ENCODE peak calls at places on chromosomes 16 and 17, in nine cellular contexts. F is skeletal muscle cell; L is left lung; R is activated CD4-positive, alpha-beta memory T cell treated with anti-CD3 and anti-CD28 coated beads, Interleukin-2, amount 10 ng/mL, durations not matched to agents 7 days and 5 days; A is AG08396; K is left ventricle myocardium inferior; W is putamen; Z is GF-D8; M is KG1. N is an unnamed sample.

GRCh38 chr17:74599023-74599399 is 6.9 kb upstream of the CD300LD start:
- DNase-seq in M (no peak), A (no peak), Z (no peak), L (no peak), R (no peak), K (no peak), W (peak), F (no peak), N (peak)

GRCh38 chr16:88761143-88761534 is 23.9 kb downstream of the PIEZO1 start:
- DNase-seq in R (no peak), A (no peak), L (no peak), F (no peak), K (no peak), Z (no peak), W (no peak), M (no peak), N (no peak)

GRCh38 chr17:7803981-7804380 is 30.0 kb upstream of the KDM6B start:
- DNase-seq in M (no peak), F (no peak), Z (no peak), A (no peak), L (peak), K (no peak), R (no peak), W (no peak), N (no peak)

GRCh38 chr17:49993423-49994037 is 1.5 kb downstream of the DLX3 start:
- DNase-seq in L (no peak), Z (no peak), W (no peak), A (peak), F (no peak), R (peak), M (no peak), K (no peak), N (no peak)

GRCh38 chr17:63946440-63947363 is 14.6 kb upstream of the CD79B start:
- DNase-seq in F (no peak), Z (no peak), W (no peak), K (no peak), M (peak), L (peak), R (peak), A (peak), N (no peak)

GRCh38 chr16:3295209-3295608 is 10.0 kb downstream of the TIGD7 start:
- DNase-seq in F (no peak), L (no peak), M (no peak), R (no peak), Z (no peak), W (no peak), A (no peak), K (no peak), N (no peak)

GRCh38 chr16:26177438-26177837 is 485.7 kb downstream of the HS3ST4 start:
- DNase-seq in A (no peak), K (no peak), R (no peak), W (no peak), F (no peak), L (no peak), M (no peak), Z (no peak), N (no peak)

GRCh38 chr16:72986011-72986410 is 61.9 kb downstream of the ZFHX3 start:
- DNase-seq in Z (no peak), A (no peak), K (peak), W (no peak), F (peak), M (no peak), L (no peak), R (no peak), N (no peak)

GRCh38 chr17:45575126-45575885 is 84.8 kb upstream of the PLEKHM1 start:
- DNase-seq in Z (no peak), W (no peak), R (no peak), M (no peak), A (no peak), L (no peak), K (no peak), F (no peak), N (no peak)

GRCh38 chr17:5297245-5297644 is 15.2 kb downstream of the RABEP1 start:
- DNase-seq in K (no peak), A (no peak), L (no peak), F (no peak), Z (no peak), W (no peak), M (no peak), R (no peak), N (no peak)

GRCh38 chr16:14011846-14012245 is 59.3 kb upstream of the MRTFB start:
- DNase-seq in K (no peak), Z (no peak), A (no peak), R (no peak), L (no peak), F (no peak), W (peak), M (no peak), N (no peak)

GRCh38 chr16:47057631-47057996 is 84.1 kb upstream of the DNAJA2 start:
- DNase-seq in Z (no peak), A (no peak), R (no peak), M (no peak), K (no peak), W (no peak), L (no peak), F (no peak), N (no peak)

GRCh38 chr16:76309639-76310335 is 32.6 kb downstream of the CNTNAP4 start:
- DNase-seq in K (no peak), W (no peak), M (no peak), R (no peak), Z (no peak), L (no peak), F (no peak), A (no peak), N (no peak)

GRCh38 chr16:87877942-87878507 is 8.7 kb upstream of the SLC7A5 start:
- DNase-seq in R (peak), Z (no peak), W (no peak), K (no peak), L (no peak), A (no peak), M (no peak), F (no peak), N (no peak)

GRCh38 chr16:19601083-19601976 is 45.8 kb downstream of the VPS35L start:
- DNase-seq in A (peak), R (peak), K (no peak), M (peak), W (peak), Z (no peak), F (no peak), L (no peak), N (no peak)

GRCh38 chr17:47095268-47095667 is 93.8 kb downstream of the CDC27 start:
- DNase-seq in A (no peak), R (no peak), Z (no peak), F (no peak), K (no peak), W (no peak), L (no peak), M (no peak), N (no peak)

GRCh38 chr17:81125573-81126081 is 39.7 kb upstream of the PVALEF start:
- DNase-seq in Z (no peak), M (no peak), R (no peak), L (no peak), F (peak), A (no peak), W (no peak), K (no peak), N (no peak)

GRCh38 chr17:15194859-15195277 is 70.3 kb downstream of the PMP22 start:
- DNase-seq in K (no peak), W (no peak), M (no peak), Z (no peak), A (no peak), F (no peak), L (no peak), R (no peak), N (no peak)

GRCh38 chr17:29155235-29155965 is 24.8 kb downstream of the MYO18A start:
- DNase-seq in A (peak), K (no peak), M (no peak), W (no peak), R (peak), F (no peak), L (peak), Z (no peak), N (peak)

GRCh38 chr17:37650419-37651003 is 7.3 kb upstream of the DDX52 start:
- DNase-seq in W (peak), F (no peak), R (no peak), M (no peak), K (no peak), Z (peak), A (peak), L (no peak), N (no peak)

GRCh38 chr17:56908061-56908542 is 5.7 kb downstream of the TRIM25 start:
- DNase-seq in K (peak), Z (no peak), M (no peak), A (no peak), R (peak), L (peak), F (no peak), W (no peak), N (peak)

GRCh38 chr17:40886090-40886489 is 1.0 kb upstream of the KRT20 start:
- DNase-seq in F (no peak), M (no peak), W (no peak), L (no peak), K (no peak), A (no peak), Z (no peak), R (no peak), N (no peak)

GRCh38 chr17:36092228-36092627 is 2.3 kb upstream of the CCL3 start:
- DNase-seq in F (no peak), A (no peak), K (no peak), W (no peak), L (no peak), Z (no peak), M (no peak), R (peak), N (peak)

GRCh38 chr16:66485361-66485760 is 58.3 kb downstream of the BEAN1 start:
- DNase-seq in R (no peak), Z (no peak), M (no peak), A (no peak), W (no peak), F (no peak), K (no peak), L (no peak), N (peak)

GRCh38 chr16:79714440-79714839 is 113.9 kb upstream of the MAF start:
- DNase-seq in Z (no peak), F (no peak), K (no peak), R (no peak), A (no peak), W (no peak), M (no peak), L (no peak), N (peak)

GRCh38 chr16:79601092-79601977 is 798 bp upstream of the MAF start:
- DNase-seq in W (peak), R (peak), L (peak), K (peak), Z (no peak), M (no peak), A (peak), F (no peak), N (no peak)

GRCh38 chr17:71461504-71462197 is 659.2 kb upstream of the SOX9 start:
- DNase-seq in L (no peak), Z (no peak), K (no peak), R (no peak), A (no peak), M (no peak), W (no peak), F (no peak), N (no peak)

GRCh38 chr17:4497101-4497824 is 1.4 kb upstream of the SPNS2 start:
- DNase-seq in M (no peak), R (no peak), K (no peak), L (no peak), F (no peak), W (no peak), Z (no peak), A (peak), N (peak)

GRCh38 chr17:8829036-8829941 is 30.1 kb upstream of the MFSD6L start:
- DNase-seq in W (no peak), K (no peak), F (no peak), A (no peak), Z (no peak), R (no peak), M (no peak), L (no peak), N (no peak)

GRCh38 chr17:58136669-58137279 is 11.4 kb upstream of the OR4D1 start:
- DNase-seq in M (no peak), A (no peak), F (no peak), W (no peak), K (no peak), Z (no peak), L (no peak), R (no peak), N (no peak)

GRCh38 chr16:84963046-84963445 is 48.3 kb downstream of the ZDHHC7 start:
- DNase-seq in K (no peak), R (no peak), W (no peak), L (no peak), F (no peak), Z (no peak), M (no peak), A (no peak), N (no peak)

GRCh38 chr16:48537275-48537674 is 72.7 kb downstream of the N4BP1 start:
- DNase-seq in F (no peak), W (no peak), M (no peak), Z (peak), K (no peak), A (no peak), R (no peak), L (peak), N (no peak)

GRCh38 chr17:33284022-33284421 is 9.1 kb downstream of the ASIC2 start:
- DNase-seq in Z (no peak), A (peak), K (no peak), R (no peak), M (no peak), L (peak), F (peak), W (no peak), N (no peak)

GRCh38 chr16:10120953-10121352 is 61.3 kb downstream of the GRIN2A start:
- DNase-seq in Z (no peak), K (no peak), F (no peak), A (no peak), L (no peak), W (no peak), M (no peak), R (no peak), N (no peak)

GRCh38 chr17:74859439-74860228 is at the start of gene GRIN2C:
- DNase-seq in A (no peak), R (peak), F (no peak), K (no peak), W (no peak), L (no peak), Z (no peak), M (no peak), N (no peak)

GRCh38 chr16:15477802-15478201 is 43.4 kb downstream of the BMERB1 start:
- DNase-seq in K (no peak), A (no peak), R (no peak), F (no peak), Z (no peak), M (no peak), L (no peak), W (no peak), N (no peak)

GRCh38 chr16:17939723-17940122 is 396.8 kb downstream of the NPIPA8 start:
- DNase-seq in K (no peak), Z (no peak), L (no peak), M (no peak), A (no peak), R (no peak), W (no peak), F (no peak), N (no peak)

GRCh38 chr17:73232587-73233373 is 28.9 kb downstream of the CPSF4L start:
- DNase-seq in W (peak), Z (no peak), K (no peak), L (peak), A (peak), R (peak), M (no peak), F (no peak), N (no peak)

GRCh38 chr17:29195465-29196081 is 15.4 kb upstream of the MYO18A start:
- DNase-seq in R (no peak), K (no peak), Z (peak), F (no peak), M (peak), W (no peak), A (no peak), L (peak), N (peak)

GRCh38 chr17:56373981-56374380 is 219.5 kb upstream of the NOG start:
- DNase-seq in L (peak), W (no peak), R (no peak), A (no peak), F (no peak), K (no peak), Z (no peak), M (no peak), N (no peak)

N was measured in MV-4-11.